ENCODE peak calls at places on chromosome 20, in five cellular contexts. E is HepG2, L is GM12878, J is A549, U is K562. I is an unnamed sample.

GRCh38 chr20:23225407-23226060 is 125.1 kb upstream of the NXT1 start:
- DNase-seq in E (no peak), L (no peak), J (peak), U (peak), I (no peak)

GRCh38 chr20:29743101-29743931 is 1514.1 kb upstream of the DEFB115 start:
- DNase-seq in E (no peak), L (no peak), J (no peak), U (no peak), I (no peak)

GRCh38 chr20:33646191-33646590 is 15.9 kb upstream of the C20orf144 start:
- DNase-seq in E (no peak), L (no peak), J (no peak), U (no peak), I (no peak)

GRCh38 chr20:14896569-14896968 is 559.2 kb upstream of the FLRT3 start:
- DNase-seq in E (no peak), L (no peak), J (no peak), U (no peak), I (no peak)

GRCh38 chr20:43320536-43320935 is 130.8 kb upstream of the PTPRT start:
- DNase-seq in E (no peak), L (no peak), J (no peak), U (no peak), I (no peak)

GRCh38 chr20:46999821-47000465 is 105.3 kb downstream of the EYA2 start:
- DNase-seq in E (no peak), L (no peak), J (no peak), U (no peak), I (no peak)

GRCh38 chr20:41738584-41739193 is 120.5 kb upstream of the CHD6 start:
- DNase-seq in E (peak), L (no peak), J (peak), U (peak), I (peak)

GRCh38 chr20:24291066-24291465 is 178.4 kb upstream of the SYNDIG1 start:
- DNase-seq in E (no peak), L (no peak), J (no peak), U (no peak), I (no peak)

GRCh38 chr20:59157961-59158541 is 5.6 kb upstream of the ZNF831 start:
- DNase-seq in E (no peak), L (no peak), J (no peak), U (no peak), I (no peak)

GRCh38 chr20:35561268-35561667 is 19.4 kb downstream of the ERGIC3 start:
- DNase-seq in E (peak), L (no peak), J (peak), U (peak), I (peak)

GRCh38 chr20:40868568-40869223 is 159.9 kb upstream of the TOP1 start:
- DNase-seq in E (no peak), L (no peak), J (no peak), U (no peak), I (no peak)

GRCh38 chr20:5797843-5798462 is 47.8 kb downstream of the SHLD1 start:
- DNase-seq in E (no peak), L (peak), J (no peak), U (no peak), I (no peak)
- TF ChIP-seq ESRRA in E (no peak), L (no peak), J (no peak), U (no peak), I (no peak)

GRCh38 chr20:44640522-44640921 is 11.0 kb downstream of the ADA start:
- DNase-seq in E (no peak), L (no peak), J (no peak), U (no peak), I (no peak)

GRCh38 chr20:44643154-44643519 is 8.4 kb downstream of the ADA start:
- DNase-seq in E (no peak), L (no peak), J (no peak), U (no peak), I (no peak)

GRCh38 chr20:44642203-44643153 is 9.0 kb downstream of the ADA start:
- DNase-seq in E (peak), L (peak), J (peak), U (peak), I (peak)

GRCh38 chr20:44643596-44644383 is 7.7 kb downstream of the ADA start:
- DNase-seq in E (peak), L (no peak), J (peak), U (no peak), I (peak)

DNA sequence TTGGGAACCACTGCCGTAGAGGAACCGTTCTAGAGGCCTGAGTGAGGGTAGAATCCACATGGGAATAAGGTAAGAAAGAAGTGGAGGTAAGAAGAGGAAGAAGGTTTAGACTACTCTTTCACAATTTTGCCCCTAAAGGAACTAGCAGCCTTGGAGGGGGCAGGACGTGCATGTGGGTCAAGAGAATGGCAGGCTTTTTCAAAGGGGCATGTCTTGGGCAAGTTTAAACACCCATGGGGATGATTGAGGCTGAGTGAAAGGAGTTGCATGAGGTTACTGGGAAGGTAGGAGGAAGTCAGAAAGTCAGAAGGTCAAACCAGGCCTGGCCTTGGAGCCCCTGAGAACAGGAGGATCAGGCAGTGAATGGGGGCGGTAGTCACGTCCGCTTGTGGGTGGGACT is 10.2 kb downstream of the ADA start:
- DNase-seq in E (no peak), L (no peak), J (no peak), U (no peak), I (no peak)
- TF ChIP-seq ESRRA in E (no peak), L (no peak), J (no peak), U (no peak), I (no peak)

GRCh38 chr20:57996465-57996864 is 232.0 kb downstream of the ANKRD60 start:
- DNase-seq in E (no peak), L (no peak), J (no peak), U (no peak), I (no peak)
- TF ChIP-seq ESRRA in E (no peak), L (no peak), J (no peak), U (no peak), I (no peak)

DNA sequence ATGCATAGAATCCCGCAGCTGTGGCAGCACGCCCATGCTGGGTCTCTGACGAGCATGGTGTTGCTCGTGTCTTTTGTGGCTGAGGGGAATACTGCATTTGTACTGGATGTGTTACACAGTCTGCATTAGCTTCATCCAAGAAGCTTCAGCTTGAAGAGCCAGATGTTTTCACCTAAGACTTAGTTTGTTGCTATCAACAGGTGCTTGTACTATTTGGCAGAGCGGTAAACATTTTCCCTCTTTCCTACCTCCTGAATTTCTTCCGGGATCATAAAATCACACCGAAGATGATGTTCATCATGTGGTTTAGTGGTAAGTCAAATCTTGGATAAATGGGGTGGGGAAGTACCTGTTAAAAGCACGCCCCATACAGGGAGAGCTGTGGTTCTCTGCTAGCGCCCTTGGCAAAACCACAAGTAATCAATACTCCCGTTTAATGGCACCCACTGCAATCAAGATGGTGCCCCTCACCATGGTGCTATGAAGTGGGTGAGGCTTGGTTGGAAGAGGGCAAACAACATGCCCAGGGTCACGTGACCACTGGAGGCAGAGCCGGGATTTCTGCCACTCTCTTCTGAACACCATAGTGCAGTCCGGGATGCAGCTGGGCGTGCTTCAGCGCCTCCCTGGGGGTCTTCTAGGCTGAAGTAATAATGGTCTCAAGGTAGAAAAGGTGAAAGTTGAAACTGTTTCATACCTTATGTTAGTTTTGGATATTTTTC is 34.4 kb downstream of the SPATA2 start:
- DNase-seq in E (no peak), L (no peak), J (no peak), U (no peak), I (no peak)
- TF ChIP-seq ESRRA in E (no peak), L (no peak), J (no peak), U (no peak), I (no peak)